ENCODE peak calls at places on chromosomes 7 and 10, in nine cellular contexts. E is SK-N-SH, F is ovary, C is WTC11, H is AG04449, Q is AG09309, L is HFFc6, K is fibroblast of mammary gland, T is endothelial cell of umbilical vein. N is an unnamed sample.
A peak's percentile ranks its signal among the peaks of the same experiment; 100 is the strongest.

GRCh38 chr7:42385912-42386311 is 148.9 kb upstream of the GLI3 start:
- DNase-seq in L (no peak), C (no peak), Q (no peak), E (no peak), T (no peak), H (no peak), F (no peak), K (no peak), N (no peak)

GRCh38 chr10:114022751-114023150 is 20.9 kb upstream of the ADRB1 start:
- DNase-seq in L (no peak), K (no peak), H (no peak), E (no peak), F (no peak), C (no peak), Q (no peak), T (no peak), N (no peak)

GRCh38 chr7:5665106-5666025 is 116.1 kb downstream of the RNF216 start:
- DNase-seq in C (peak; percentile 82), F (peak; percentile 74), T (peak; percentile 84), H (no peak), E (peak; percentile 80), Q (peak; percentile 43), K (peak; percentile 82), L (peak; percentile 70), N (peak; percentile 52)

GRCh38 chr10:126598009-126598408 is 72.5 kb downstream of the C10orf90 start:
- DNase-seq in E (peak; percentile 43), L (peak; percentile 20), H (no peak), C (peak; percentile 76), F (no peak), K (peak; percentile 59), T (peak; percentile 10), Q (no peak), N (no peak)

GRCh38 chr7:122651451-122651850 is 47.5 kb downstream of the RNF133 start:
- DNase-seq in E (no peak), Q (no peak), F (no peak), L (no peak), C (no peak), H (no peak), T (no peak), K (no peak), N (no peak)

GRCh38 chr7:79979437-79979836 is 155.2 kb upstream of the GNAI1 start:
- DNase-seq in C (no peak), F (no peak), K (peak; percentile 67), T (peak; percentile 32), H (no peak), Q (no peak), L (peak; percentile 63), E (no peak), N (no peak)

GRCh38 chr10:117360994-117361667 is 14.1 kb downstream of the PDZD8 start:
- DNase-seq in E (no peak), C (no peak), K (peak; percentile 64), Q (no peak), T (peak; percentile 47), L (no peak), F (no peak), H (no peak), N (no peak)

GRCh38 chr7:783556-784490 is 48.5 kb upstream of the SUN1 start:
- DNase-seq in K (no peak), L (no peak), Q (no peak), C (no peak), F (no peak), T (no peak), H (no peak), E (no peak), N (no peak)

GRCh38 chr7:151139071-151139521 is 28.4 kb downstream of the GBX1 start:
- DNase-seq in H (no peak), E (peak; percentile 53), K (no peak), L (no peak), F (no peak), Q (no peak), C (no peak), T (no peak), N (peak; percentile 8)

GRCh38 chr10:66931949-66932343 is 6.1 kb downstream of the LRRTM3 start:
- DNase-seq in Q (no peak), F (no peak), H (no peak), L (no peak), E (no peak), T (no peak), K (no peak), C (no peak), N (no peak)

GRCh38 chr7:102981451-102981850 is 68.7 kb downstream of the LRRC17 start:
- DNase-seq in Q (no peak), T (no peak), C (no peak), E (no peak), F (no peak), H (no peak), K (no peak), L (no peak), N (no peak)

GRCh38 chr7:31919678-31920369 is 150.4 kb downstream of the PDE1C start:
- DNase-seq in L (no peak), C (no peak), E (no peak), T (no peak), F (no peak), Q (no peak), H (no peak), K (no peak), N (no peak)

GRCh38 chr10:123331438-123331837 is 177.2 kb downstream of the BUB3 start:
- DNase-seq in Q (no peak), C (no peak), T (no peak), F (no peak), K (peak; percentile 29), L (no peak), H (no peak), E (no peak), N (no peak)

GRCh38 chr7:30347226-30348082 is 63.1 kb downstream of the ZNRF2 start:
- DNase-seq in E (no peak), Q (no peak), T (no peak), K (no peak), H (no peak), C (no peak), L (no peak), F (no peak), N (no peak)

GRCh38 chr7:78953090-78953489 is 500.4 kb downstream of the MAGI2 start:
- DNase-seq in Q (peak; percentile 47), C (no peak), K (peak; percentile 40), E (no peak), L (no peak), H (no peak), F (no peak), T (no peak), N (no peak)

GRCh38 chr10:102645388-102645740 is 1.1 kb downstream of the TRIM8 start:
- DNase-seq in F (peak; percentile 71), E (peak; percentile 57), H (no peak), T (peak; percentile 85), L (peak; percentile 74), C (no peak), Q (no peak), K (peak; percentile 72), N (peak; percentile 45)

GRCh38 chr7:98836811-98837631 is 32.8 kb downstream of the TMEM130 start:
- DNase-seq in F (no peak), C (peak; percentile 90), E (peak; percentile 81), K (peak; percentile 20), L (no peak), H (no peak), T (no peak), Q (no peak), N (no peak)

GRCh38 chr7:2633538-2634264 is 1.9 kb downstream of the TTYH3 start:
- DNase-seq in H (no peak), C (no peak), Q (peak; percentile 76), F (peak; percentile 49), L (peak; percentile 87), T (peak; percentile 50), K (peak; percentile 93), E (peak; percentile 65), N (no peak)

GRCh38 chr7:15891151-15891842 is 204.8 kb upstream of the MEOX2 start:
- DNase-seq in C (no peak), F (no peak), L (peak; percentile 32), Q (no peak), E (no peak), T (peak; percentile 46), H (peak; percentile 10), K (peak; percentile 46), N (no peak)
- TF ChIP-seq CTCF in C (no peak), F (no peak), L (no peak), Q (no peak), E (no peak), T (no peak), H (no peak), K (no peak), N (no peak)

DNA sequence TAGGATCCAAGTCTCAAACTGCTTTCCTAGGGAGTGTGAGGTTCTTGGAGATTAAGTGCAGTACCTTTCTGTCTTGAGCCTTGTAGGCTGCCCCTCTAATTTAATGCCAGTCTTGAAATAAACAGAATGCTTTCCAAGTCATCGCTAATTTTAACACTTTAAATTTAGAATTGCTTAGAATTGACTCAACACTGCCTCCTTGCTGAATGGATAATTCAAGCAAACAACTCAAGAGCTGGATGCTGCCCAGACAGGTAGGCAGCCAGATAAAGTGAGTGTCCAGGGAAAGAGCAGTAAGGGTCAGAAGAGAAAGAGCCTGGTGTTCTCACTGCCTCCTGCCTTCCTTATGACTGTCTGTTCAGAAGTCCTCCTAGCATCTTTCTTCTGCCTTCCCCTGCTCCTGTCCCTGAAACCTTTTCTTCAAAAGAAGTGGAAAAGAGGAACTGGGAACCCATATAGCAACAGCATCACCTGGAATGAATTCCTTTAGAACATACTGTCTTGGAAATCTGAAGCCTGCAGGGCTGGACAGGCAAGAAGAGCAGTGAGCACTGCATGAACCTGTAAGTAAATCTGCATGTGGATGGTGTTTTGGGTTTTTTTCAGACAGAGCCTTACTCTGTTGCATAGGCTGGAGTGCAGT is 3.1 kb upstream of the GOT1 start:
- DNase-seq in T (peak; percentile 9), Q (no peak), F (no peak), H (no peak), K (peak; percentile 7), C (no peak), L (no peak), E (no peak), N (no peak)
- TF ChIP-seq CTCF in T (peak; percentile 4), Q (peak; percentile 16), F (no peak), H (no peak), K (peak; percentile 10), C (no peak), L (peak; percentile 70), E (peak; percentile 36), N (no peak)

DNA sequence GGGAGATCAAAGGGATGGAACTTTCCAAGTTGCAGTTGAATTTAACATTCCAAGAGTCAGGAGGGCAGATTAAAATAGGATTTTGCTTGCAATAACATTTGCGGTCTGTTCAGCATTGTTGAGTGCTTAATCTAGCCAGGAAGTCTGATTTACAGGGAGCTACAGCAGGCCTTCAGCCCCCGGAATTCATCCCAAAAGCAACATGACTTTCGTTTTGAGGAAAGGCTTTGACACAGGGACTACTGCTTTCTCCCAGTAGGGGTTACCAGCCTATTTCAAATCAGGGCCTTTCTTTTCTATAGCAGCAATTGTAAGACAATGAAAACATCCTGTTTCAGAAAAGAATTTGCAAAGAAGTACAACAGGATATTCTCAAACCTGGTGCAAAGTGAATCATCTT is 279.7 kb upstream of the PITRM1 start:
- DNase-seq in E (no peak), Q (peak; percentile 82), K (peak; percentile 97), T (peak; percentile 85), H (peak; percentile 86), F (no peak), L (peak; percentile 94), C (no peak), N (no peak)
- TF ChIP-seq CTCF in E (peak; percentile 62), Q (peak; percentile 54), K (peak; percentile 72), T (peak; percentile 40), H (peak; percentile 48), F (peak; percentile 23), L (peak; percentile 73), C (no peak), N (no peak)

DNA sequence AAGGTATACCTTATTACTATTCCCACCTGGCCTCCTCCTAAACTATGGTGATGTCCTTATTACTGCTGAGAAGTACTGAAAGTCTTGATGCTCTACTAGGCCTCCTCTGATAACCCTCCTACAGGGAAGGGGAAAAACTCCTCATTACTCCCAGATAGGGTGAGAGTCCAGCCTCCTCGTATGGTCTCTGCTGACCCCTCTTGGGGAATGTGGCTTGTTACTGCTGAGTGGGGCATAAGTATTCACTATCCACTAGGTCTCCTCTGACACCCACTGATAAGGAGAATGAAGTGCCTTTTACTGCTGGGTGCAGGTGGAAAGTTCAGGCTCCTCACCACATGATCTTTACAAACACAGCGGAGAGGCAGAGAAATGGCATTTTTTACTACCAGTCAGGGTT is 222.9 kb downstream of the CHRM2 start:
- DNase-seq in E (peak; percentile 56), K (peak; percentile 16), F (no peak), Q (no peak), T (peak; percentile 52), L (no peak), H (no peak), C (peak; percentile 50), N (no peak)
- TF ChIP-seq CTCF in E (peak; percentile 37), K (peak; percentile 31), F (no peak), Q (peak; percentile 44), T (peak; percentile 62), L (peak; percentile 34), H (peak; percentile 35), C (no peak), N (no peak)

N was measured in natural killer cell.